ENCODE peak calls at places on chromosomes 1 and 21, in six cellular contexts. W, O, R, B, I and J are unnamed samples.

GRCh38 chr1:100476736-100477135 is 61.2 kb upstream of the GPR88 start:
- DNase-seq in W (no peak), O (no peak), R (no peak), B (no peak), I (no peak), J (no peak)

GRCh38 chr1:46747683-46748288 is 28.9 kb upstream of the EFCAB14 start:
- DNase-seq in W (no peak), O (no peak), R (peak), B (peak), I (peak), J (peak)

GRCh38 chr1:214466759-214467585 is 84.4 kb downstream of the PTPN14 start:
- DNase-seq in W (no peak), O (no peak), R (no peak), B (no peak), I (no peak), J (peak)

GRCh38 chr21:31781737-31782136 is 49.8 kb upstream of the SCAF4 start:
- DNase-seq in W (peak), O (no peak), R (peak), B (no peak), I (no peak), J (peak)

GRCh38 chr1:118077331-118078055 is 107.5 kb downstream of the SPAG17 start:
- DNase-seq in W (no peak), O (no peak), R (no peak), B (no peak), I (peak), J (peak)

GRCh38 chr1:158148458-158148857 is 32.2 kb upstream of the CD1D start:
- DNase-seq in W (no peak), O (no peak), R (no peak), B (no peak), I (no peak), J (no peak)

GRCh38 chr1:28056129-28056925 is 32.1 kb downstream of the EYA3 start:
- DNase-seq in W (no peak), O (no peak), R (no peak), B (no peak), I (no peak), J (no peak)

GRCh38 chr1:241605146-241605805 is 34.9 kb downstream of the CHML start:
- DNase-seq in W (no peak), O (no peak), R (no peak), B (no peak), I (peak), J (peak)

GRCh38 chr1:170711682-170712081 is 47.8 kb downstream of the PRRX1 start:
- DNase-seq in W (no peak), O (no peak), R (no peak), B (no peak), I (no peak), J (peak)

GRCh38 chr21:27154451-27155129 is 187.7 kb upstream of the ADAMTS5 start:
- DNase-seq in W (no peak), O (no peak), R (no peak), B (no peak), I (no peak), J (no peak)

GRCh38 chr1:226738995-226739695 is at the start of gene ITPKB:
- DNase-seq in W (no peak), O (peak), R (peak), B (peak), I (peak), J (peak)

GRCh38 chr1:78501203-78501602 is 10.4 kb downstream of the PTGFR start:
- DNase-seq in W (no peak), O (no peak), R (no peak), B (no peak), I (no peak), J (no peak)

GRCh38 chr1:78465143-78465542 is 25.6 kb upstream of the PTGFR start:
- DNase-seq in W (no peak), O (no peak), R (no peak), B (no peak), I (no peak), J (no peak)

GRCh38 chr21:43884861-43885370 is 19.9 kb downstream of the AGPAT3 start:
- DNase-seq in W (no peak), O (no peak), R (no peak), B (no peak), I (no peak), J (no peak)

GRCh38 chr1:119924948-119925898 is 28.9 kb upstream of the ADAM30 start:
- DNase-seq in W (no peak), O (no peak), R (no peak), B (no peak), I (no peak), J (no peak)

GRCh38 chr1:222631611-222632208 is 13.8 kb downstream of the MIA3 start:
- DNase-seq in W (no peak), O (no peak), R (no peak), B (no peak), I (no peak), J (no peak)

GRCh38 chr1:16076871-16077250 is 3.4 kb upstream of the FAM131C start:
- DNase-seq in W (no peak), O (no peak), R (no peak), B (no peak), I (no peak), J (peak)

GRCh38 chr1:174160109-174160473 is 771 bp downstream of the RABGAP1L start:
- DNase-seq in W (peak), O (peak), R (no peak), B (peak), I (peak), J (peak)

GRCh38 chr1:76562292-76562691 is 305.0 kb upstream of the ST6GALNAC5 start:
- DNase-seq in W (no peak), O (no peak), R (no peak), B (no peak), I (no peak), J (no peak)

GRCh38 chr1:36224537-36225297 is 474 bp downstream of the THRAP3 start:
- DNase-seq in W (peak), O (peak), R (peak), B (peak), I (peak), J (peak)

GRCh38 chr1:79859212-79859948 is 852.9 kb upstream of the ADGRL4 start:
- DNase-seq in W (no peak), O (no peak), R (peak), B (no peak), I (no peak), J (peak)

GRCh38 chr1:168285419-168285790 is 4.7 kb downstream of the TBX19 start:
- DNase-seq in W (no peak), O (no peak), R (no peak), B (no peak), I (peak), J (peak)

GRCh38 chr1:81296584-81296983 is 504.1 kb upstream of the ADGRL2 start:
- DNase-seq in W (no peak), O (no peak), R (no peak), B (no peak), I (no peak), J (no peak)

GRCh38 chr1:81848880-81849500 is 48.3 kb downstream of the ADGRL2 start:
- DNase-seq in W (no peak), O (no peak), R (no peak), B (no peak), I (peak), J (no peak)

GRCh38 chr1:98700228-98700627 is 38.7 kb downstream of the SNX7 start:
- DNase-seq in W (no peak), O (no peak), R (no peak), B (no peak), I (no peak), J (no peak)

GRCh38 chr1:108646661-108647269 is 14.1 kb downstream of the HENMT1 start:
- DNase-seq in W (peak), O (peak), R (peak), B (no peak), I (no peak), J (peak)

GRCh38 chr21:44354001-44354405 is 582 bp downstream of the TRPM2 start:
- DNase-seq in W (no peak), O (no peak), R (no peak), B (no peak), I (no peak), J (peak)

GRCh38 chr21:15236111-15236510 is 171.3 kb upstream of the NRIP1 start:
- DNase-seq in W (no peak), O (no peak), R (no peak), B (no peak), I (no peak), J (no peak)

GRCh38 chr1:28668956-28669719 is 554 bp downstream of the GMEB1 start:
- DNase-seq in W (no peak), O (peak), R (no peak), B (peak), I (peak), J (peak)

GRCh38 chr1:25107643-25108010 is 124.7 kb downstream of the SYF2 start:
- DNase-seq in W (no peak), O (no peak), R (no peak), B (no peak), I (no peak), J (no peak)

GRCh38 chr1:2946291-2946690 is 75.0 kb upstream of the ACTRT2 start:
- DNase-seq in W (no peak), O (no peak), R (no peak), B (no peak), I (peak), J (no peak)

GRCh38 chr1:205444931-205445652 is 10.8 kb downstream of the BLACAT1 start:
- DNase-seq in W (peak), O (no peak), R (no peak), B (no peak), I (peak), J (no peak)

GRCh38 chr21:46156678-46157077 is 1.3 kb upstream of the FTCD start:
- DNase-seq in W (no peak), O (no peak), R (no peak), B (no peak), I (no peak), J (no peak)

GRCh38 chr1:63326473-63327380 is 4.4 kb downstream of the FOXD3 start:
- DNase-seq in W (no peak), O (no peak), R (no peak), B (peak), I (peak), J (no peak)

GRCh38 chr1:4682607-4683220 is 28.3 kb downstream of the AJAP1 start:
- DNase-seq in W (no peak), O (no peak), R (no peak), B (no peak), I (no peak), J (no peak)
- TF ChIP-seq CTCF in W (no peak), O (no peak), R (no peak), B (no peak), I (no peak), J (no peak)

GRCh38 chr1:17653728-17654351 is 101.3 kb upstream of the ACTL8 start:
- DNase-seq in W (no peak), O (no peak), R (no peak), B (peak), I (peak), J (peak)
- TF ChIP-seq CTCF in W (peak), O (peak), R (peak), B (peak), I (peak), J (peak)

GRCh38 chr1:61270107-61270506 is 187.7 kb downstream of the NFIA start:
- DNase-seq in W (no peak), O (no peak), R (no peak), B (no peak), I (no peak), J (no peak)

GRCh38 chr1:61273167-61273705 is 190.9 kb downstream of the NFIA start:
- DNase-seq in W (no peak), O (no peak), R (no peak), B (no peak), I (no peak), J (no peak)

GRCh38 chr1:61269648-61270047 is 187.3 kb downstream of the NFIA start:
- DNase-seq in W (no peak), O (no peak), R (no peak), B (no peak), I (no peak), J (no peak)

GRCh38 chr1:61270761-61271411 is 188.5 kb downstream of the NFIA start:
- DNase-seq in W (no peak), O (no peak), R (no peak), B (no peak), I (no peak), J (no peak)

GRCh38 chr1:61271412-61271789 is 189.0 kb downstream of the NFIA start:
- DNase-seq in W (no peak), O (no peak), R (no peak), B (no peak), I (no peak), J (no peak)
- TF ChIP-seq CTCF in W (no peak), O (no peak), R (no peak), B (no peak), I (no peak), J (no peak)

GRCh38 chr1:30040081-30041019 is 683.0 kb downstream of the MATN1 start:
- DNase-seq in W (no peak), O (no peak), R (no peak), B (no peak), I (no peak), J (no peak)
- TF ChIP-seq CTCF in W (no peak), O (no peak), R (no peak), B (no peak), I (no peak), J (no peak)

GRCh38 chr1:92486251-92487077 is at the start of gene GFI1:
- DNase-seq in W (no peak), O (peak), R (no peak), B (peak), I (peak), J (no peak)

GRCh38 chr1:92485374-92486250 is 1.1 kb downstream of the GFI1 start:
- DNase-seq in W (no peak), O (peak), R (no peak), B (peak), I (peak), J (peak)

GRCh38 chr1:92483442-92484170 is 3.1 kb downstream of the GFI1 start:
- DNase-seq in W (no peak), O (peak), R (no peak), B (peak), I (peak), J (no peak)

GRCh38 chr1:92484171-92484471 is 2.6 kb downstream of the GFI1 start:
- DNase-seq in W (no peak), O (peak), R (no peak), B (no peak), I (no peak), J (no peak)

DNA sequence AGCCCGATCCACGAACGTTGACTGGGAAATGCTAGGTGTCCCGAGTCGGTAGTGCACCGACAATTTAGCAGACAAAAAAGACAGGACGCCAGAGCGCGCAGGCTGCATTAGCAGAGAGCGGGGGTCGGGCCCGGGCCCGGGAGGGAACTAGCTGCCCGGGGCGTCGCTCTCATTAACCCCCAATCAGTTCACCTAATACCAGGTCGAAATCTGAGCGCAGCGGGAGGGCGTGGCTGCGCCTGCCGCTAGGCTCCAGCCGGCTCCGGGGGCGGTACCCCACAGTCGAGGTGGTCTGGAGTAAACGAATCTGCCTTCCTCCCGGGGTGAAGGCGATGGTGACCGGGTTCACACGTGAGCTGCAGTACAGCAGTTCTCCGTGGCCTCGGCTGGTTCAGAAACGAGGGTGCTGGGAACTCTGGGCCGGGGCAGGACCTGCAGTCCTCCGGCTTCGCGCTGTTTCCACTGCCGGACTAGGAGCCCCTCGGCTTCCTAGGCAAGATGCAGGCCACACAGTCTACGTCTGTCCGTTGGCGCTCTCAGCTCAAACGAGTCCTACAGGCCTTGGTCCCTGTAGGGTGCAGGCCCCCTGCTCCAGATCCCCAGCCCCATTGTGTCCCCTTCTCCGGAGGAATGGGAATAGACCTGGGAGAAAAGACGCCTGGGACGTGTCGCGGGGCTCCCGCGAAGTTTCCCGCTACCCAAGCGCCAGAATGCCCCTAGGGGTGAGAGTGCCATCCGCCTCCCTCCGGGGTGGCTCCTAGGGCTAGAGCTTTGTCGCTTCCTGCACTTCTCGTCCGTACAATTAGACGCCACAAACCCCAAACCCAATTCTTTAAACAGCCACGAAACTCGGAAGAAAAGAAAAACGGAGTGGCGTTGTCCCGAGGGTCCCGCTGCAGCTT is 2.0 kb downstream of the GFI1 start:
- DNase-seq in W (no peak), O (peak), R (no peak), B (peak), I (peak), J (no peak)
- TF ChIP-seq CTCF in W (no peak), O (no peak), R (no peak), B (no peak), I (no peak), J (no peak)

DNA sequence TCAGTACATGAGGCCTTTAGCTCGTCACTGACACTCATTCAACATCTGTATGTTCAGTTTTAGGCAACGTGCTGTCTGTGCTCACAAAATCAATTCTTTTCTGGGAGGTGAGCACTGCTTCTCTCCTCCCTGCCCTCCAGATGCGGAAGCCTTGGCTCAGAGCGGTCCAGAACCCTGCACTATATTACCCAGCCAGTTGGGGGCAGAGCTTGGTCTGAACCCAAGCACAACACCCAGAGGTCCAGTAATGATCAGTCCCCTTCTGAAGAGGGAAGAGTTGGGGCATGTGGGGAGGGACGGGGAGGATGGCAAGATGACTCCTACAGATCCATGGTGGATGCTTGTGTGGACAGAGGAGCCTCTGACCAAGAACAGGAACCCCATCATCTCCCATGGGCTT is 5.6 kb upstream of the DSCAM start:
- DNase-seq in W (no peak), O (no peak), R (no peak), B (no peak), I (peak), J (no peak)
- TF ChIP-seq CTCF in W (no peak), O (no peak), R (no peak), B (no peak), I (peak), J (no peak)